ENCODE peak calls at places on chromosomes 3 and 15, in four cellular contexts. I is kidney, U is colonic mucosa, Z is GM12865. W is an unnamed sample.

GRCh38 chr15:48632651-48633050 is 12.9 kb downstream of the FBN1 start:
- DNase-seq in I (no peak), Z (no peak), U (no peak), W (no peak)

GRCh38 chr15:99873451-99873850 is 140.2 kb upstream of the LYSMD4 start:
- DNase-seq in Z (no peak), U (no peak), I (no peak), W (no peak)

GRCh38 chr3:149414557-149415231 is 37.2 kb upstream of the TM4SF1 start:
- DNase-seq in U (no peak), Z (no peak), I (no peak), W (no peak)

GRCh38 chr3:172824229-172824628 is 73.7 kb downstream of the ECT2 start:
- DNase-seq in U (no peak), I (no peak), Z (no peak), W (no peak)

GRCh38 chr15:76514292-76514691 is 177.7 kb downstream of the ISL2 start:
- DNase-seq in Z (no peak), I (no peak), U (no peak), W (no peak)

GRCh38 chr3:123765475-123766166 is 118.5 kb downstream of the MYLK start:
- DNase-seq in Z (no peak), U (peak), I (no peak), W (no peak)

GRCh38 chr3:15757824-15758223 is 40.0 kb downstream of the ANKRD28 start:
- DNase-seq in I (no peak), Z (no peak), U (no peak), W (no peak)

GRCh38 chr15:61381501-61381900 is 152.4 kb upstream of the RORA start:
- DNase-seq in U (no peak), Z (no peak), I (no peak), W (no peak)

GRCh38 chr3:155031191-155031590 is 48.9 kb upstream of the MME start:
- DNase-seq in Z (no peak), U (no peak), I (no peak), W (no peak)

GRCh38 chr3:13541691-13542090 is 7.2 kb upstream of the FBLN2 start:
- DNase-seq in U (no peak), I (no peak), Z (no peak), W (no peak)

GRCh38 chr3:8937064-8938020 is 25.9 kb downstream of the RAD18 start:
- DNase-seq in Z (no peak), I (no peak), U (no peak), W (no peak)

GRCh38 chr3:32304510-32304909 is 66.0 kb downstream of the CMTM8 start:
- DNase-seq in I (no peak), U (no peak), Z (no peak), W (no peak)

GRCh38 chr3:119812491-119813058 is 30.7 kb downstream of the NR1I2 start:
- DNase-seq in U (no peak), Z (no peak), I (no peak), W (no peak)

GRCh38 chr15:70271422-70272088 is 173.8 kb upstream of the TLE3 start:
- DNase-seq in I (no peak), Z (no peak), U (no peak), W (no peak)

GRCh38 chr3:10357592-10358308 is 36.8 kb upstream of the SEC13 start:
- DNase-seq in I (no peak), U (no peak), Z (peak), W (no peak)

GRCh38 chr15:79059081-79059572 is 31.5 kb downstream of the RASGRF1 start:
- DNase-seq in U (no peak), I (no peak), Z (no peak), W (no peak)

GRCh38 chr15:69631978-69632377 is 179.4 kb downstream of the RPLP1 start:
- DNase-seq in U (no peak), I (no peak), Z (no peak), W (no peak)

GRCh38 chr3:149744630-149745029 is 7.7 kb downstream of the COMMD2 start:
- DNase-seq in Z (no peak), I (no peak), U (no peak), W (no peak)

GRCh38 chr3:88795502-88795901 is 311.9 kb upstream of the EPHA3 start:
- DNase-seq in I (no peak), Z (no peak), U (no peak), W (no peak)

GRCh38 chr15:68375191-68375631 is 56.8 kb downstream of the ITGA11 start:
- DNase-seq in Z (no peak), U (no peak), I (peak), W (no peak)

GRCh38 chr3:139491966-139492365 is 15.7 kb upstream of the RBP2 start:
- DNase-seq in U (no peak), I (no peak), Z (no peak), W (no peak)

GRCh38 chr3:65436580-65436979 is 602.1 kb downstream of the MAGI1 start:
- DNase-seq in I (no peak), Z (peak), U (no peak), W (no peak)

GRCh38 chr3:8421267-8421666 is 80.4 kb upstream of the LMCD1 start:
- DNase-seq in U (no peak), I (no peak), Z (no peak), W (no peak)

GRCh38 chr3:49718419-49719213 is 868 bp downstream of the AMIGO3 start:
- DNase-seq in U (no peak), Z (no peak), I (peak), W (no peak)

GRCh38 chr3:38059597-38059996 is 20.6 kb downstream of the DLEC1 start:
- DNase-seq in U (no peak), I (no peak), Z (no peak), W (no peak)

GRCh38 chr3:24185738-24186384 is 240.8 kb downstream of the NR1D2 start:
- DNase-seq in U (peak), Z (peak), I (no peak), W (peak)

GRCh38 chr3:167198949-167199348 is 181.1 kb downstream of the ZBBX start:
- DNase-seq in Z (peak), U (no peak), I (no peak), W (no peak)

GRCh38 chr3:74630602-74631001 is 16.1 kb upstream of the CNTN3 start:
- DNase-seq in I (no peak), Z (no peak), U (no peak), W (no peak)

GRCh38 chr3:16513141-16514020 is at the start of gene RFTN1:
- DNase-seq in Z (peak), U (peak), I (peak), W (no peak)

GRCh38 chr3:57911588-57911987 is 96.6 kb upstream of the FLNB start:
- DNase-seq in Z (no peak), I (no peak), U (no peak), W (no peak)

GRCh38 chr3:53046171-53047170 is 598 bp upstream of the SFMBT1 start:
- DNase-seq in U (peak), Z (peak), I (peak), W (no peak)
- TF ChIP-seq CTCF in U (no peak), Z (peak), I (no peak), W (peak)

GRCh38 chr15:60001642-60002527 is 2.2 kb upstream of the FOXB1 start:
- DNase-seq in Z (no peak), I (no peak), U (no peak), W (no peak)

GRCh38 chr15:60004846-60005351 is 788 bp downstream of the FOXB1 start:
- DNase-seq in Z (no peak), U (no peak), I (peak), W (no peak)

GRCh38 chr15:60004019-60004845 is at the start of gene FOXB1:
- DNase-seq in Z (no peak), I (no peak), U (no peak), W (no peak)

GRCh38 chr15:60002528-60003218 is 1.4 kb upstream of the FOXB1 start:
- DNase-seq in Z (no peak), U (no peak), I (no peak), W (no peak)

DNA sequence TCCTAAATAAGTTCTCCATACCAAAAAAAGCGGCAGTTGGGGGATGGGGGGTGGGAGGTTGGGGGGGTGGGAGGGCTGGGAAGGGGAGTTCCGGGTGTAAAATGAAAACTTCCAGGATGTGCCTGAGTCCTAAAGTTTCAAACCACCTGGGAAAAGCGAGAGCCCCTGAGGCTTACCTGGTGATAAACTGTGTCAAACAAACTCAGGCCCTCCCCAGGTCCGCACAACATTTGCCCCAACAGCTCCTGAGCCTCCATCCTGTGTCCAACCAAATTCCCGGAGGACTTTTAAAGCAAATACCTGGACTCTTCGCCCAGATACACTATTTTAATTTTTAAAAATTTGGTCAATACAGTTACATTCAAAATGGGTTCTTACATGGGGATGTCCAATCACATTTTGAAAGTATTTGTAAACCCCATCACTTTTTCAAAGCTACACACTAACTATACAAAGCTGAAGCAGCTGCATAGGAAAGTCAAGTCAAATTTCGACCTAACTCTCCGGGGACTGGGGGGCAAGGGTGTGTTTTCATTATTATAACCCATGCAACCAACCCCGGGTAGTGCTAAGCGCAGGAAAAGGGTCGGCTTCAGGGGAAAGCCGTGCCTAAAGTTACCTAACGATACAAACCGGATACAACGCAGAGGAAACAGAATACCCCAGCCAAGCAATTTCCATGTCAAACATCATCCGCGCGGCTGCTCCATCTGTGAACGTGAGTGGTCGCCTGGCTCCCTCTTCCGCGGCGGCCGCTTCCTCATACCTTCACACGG is 680 bp upstream of the FOXB1 start:
- DNase-seq in Z (no peak), U (no peak), I (no peak), W (no peak)
- H3K4me3 ChIP-seq in Z (no peak), U (no peak), I (no peak), W (no peak)

DNA sequence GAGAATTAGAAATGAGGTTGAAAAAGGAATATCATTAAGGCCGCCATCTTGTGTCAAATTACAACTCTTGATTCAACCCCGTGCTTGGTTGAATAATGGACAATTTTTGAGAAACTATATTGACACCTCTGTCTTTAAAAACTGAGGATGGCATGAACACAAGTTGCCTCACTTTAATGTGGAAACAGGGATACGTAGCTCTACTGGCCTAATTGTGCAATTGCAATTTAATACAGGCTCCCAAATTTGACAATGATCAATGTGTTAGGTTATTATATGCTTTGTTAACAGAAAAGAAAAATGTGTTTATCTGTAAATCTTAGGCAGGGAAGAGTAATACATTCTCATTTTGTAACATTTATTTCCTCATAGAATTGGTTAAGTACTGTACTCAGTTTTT is 77.1 kb upstream of the MCTP2 start:
- DNase-seq in I (no peak), U (no peak), Z (no peak), W (no peak)
- TF ChIP-seq CTCF in I (no peak), U (no peak), Z (no peak), W (peak)

DNA sequence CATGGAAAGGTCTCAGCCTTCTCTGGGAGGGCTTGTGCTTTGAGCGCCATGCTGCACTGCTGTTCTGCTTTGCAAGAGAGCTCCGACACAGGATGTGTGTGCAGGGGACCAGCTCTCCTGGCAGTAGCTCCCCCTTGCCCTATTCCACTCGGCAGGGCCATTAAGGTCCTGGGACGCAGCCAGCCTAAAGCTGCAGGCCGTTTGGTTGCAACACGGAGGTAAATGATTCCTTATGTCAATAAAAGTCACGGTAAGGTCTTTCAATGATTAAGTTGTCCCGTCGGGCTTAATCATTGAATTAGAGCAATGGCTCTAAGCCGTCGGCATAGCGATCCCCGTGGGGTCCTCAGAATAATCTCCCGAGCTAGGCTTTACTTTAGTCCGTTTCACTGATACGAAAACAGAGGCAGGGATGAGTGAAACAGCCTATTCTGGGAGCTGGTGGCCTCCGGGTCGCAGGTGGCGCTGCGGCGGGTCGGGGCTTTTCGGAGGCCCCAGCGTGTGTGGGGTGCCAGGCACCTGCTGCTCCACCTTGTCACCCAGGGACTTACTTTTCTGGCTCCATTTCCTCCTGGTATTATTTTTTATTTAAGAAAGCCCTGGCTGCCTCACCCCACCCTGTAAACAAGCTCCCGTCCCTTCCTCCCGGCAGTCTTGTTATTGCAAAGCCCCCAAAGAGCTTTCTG is 525.2 kb downstream of the OCA2 start:
- DNase-seq in U (no peak), I (no peak), Z (no peak), W (no peak)
- H3K4me3 ChIP-seq in U (no peak), I (no peak), Z (no peak), W (no peak)

DNA sequence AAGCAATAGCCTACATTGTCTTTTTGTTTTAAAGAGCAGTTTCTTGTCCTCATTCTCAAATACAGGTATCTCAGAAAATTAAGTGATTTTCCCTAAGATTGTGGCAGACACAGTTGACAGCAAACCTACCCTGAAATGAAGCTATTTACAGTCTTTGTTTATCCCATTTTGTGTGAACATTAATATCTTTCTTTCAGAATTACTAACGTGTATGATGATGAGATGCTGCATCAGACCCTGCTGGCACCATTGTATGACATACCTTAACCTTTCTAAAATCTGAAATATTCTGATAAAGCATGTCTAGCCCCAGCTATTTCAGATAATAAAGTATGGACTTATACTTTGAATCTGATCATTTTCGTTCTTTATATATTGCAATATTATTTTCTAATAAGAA is 185.9 kb downstream of the RSRC1 start:
- DNase-seq in Z (no peak), U (no peak), I (no peak), W (no peak)
- TF ChIP-seq CTCF in Z (no peak), U (no peak), I (no peak), W (no peak)

GRCh38 chr3:71658131-71658530 is 67.1 kb downstream of the EIF4E3 start:
- DNase-seq in U (peak), Z (no peak), I (peak), W (no peak)
- H3K4me3 ChIP-seq in U (no peak), Z (no peak), I (no peak), W (no peak)

GRCh38 chr3:145864336-145864735 is 296.6 kb downstream of the PLOD2 start:
- DNase-seq in I (no peak), Z (no peak), U (no peak), W (no peak)

GRCh38 chr3:145865329-145865904 is 295.6 kb downstream of the PLOD2 start:
- DNase-seq in U (no peak), I (no peak), Z (no peak), W (no peak)

DNA sequence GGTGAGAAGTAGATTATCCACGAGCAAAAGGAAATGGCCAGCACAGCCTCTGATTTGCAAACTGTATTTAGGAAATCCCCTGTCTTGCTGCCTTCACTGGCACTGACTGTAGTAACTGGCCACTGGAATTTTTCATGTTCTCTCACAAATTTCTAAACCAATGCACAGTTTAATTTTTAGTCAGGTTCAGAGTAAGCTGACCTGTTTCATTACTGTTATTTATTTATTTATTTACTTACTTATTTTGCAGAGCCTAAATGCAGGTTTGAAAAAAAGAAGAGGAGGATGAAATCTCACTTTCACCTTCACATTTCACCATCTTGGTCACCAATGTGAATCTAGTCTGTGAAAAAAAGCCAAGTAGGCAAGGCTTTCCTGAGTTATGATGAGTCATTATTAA is 291.0 kb downstream of the PLOD2 start:
- DNase-seq in I (no peak), Z (peak), U (no peak), W (no peak)
- TF ChIP-seq CTCF in I (no peak), Z (no peak), U (no peak), W (no peak)

GRCh38 chr15:39979606-39980005 is 45.7 kb downstream of the EIF2AK4 start:
- DNase-seq in Z (no peak), U (no peak), I (no peak), W (no peak)

GRCh38 chr15:39974656-39975230 is 40.8 kb downstream of the EIF2AK4 start:
- DNase-seq in U (no peak), Z (no peak), I (no peak), W (no peak)

DNA sequence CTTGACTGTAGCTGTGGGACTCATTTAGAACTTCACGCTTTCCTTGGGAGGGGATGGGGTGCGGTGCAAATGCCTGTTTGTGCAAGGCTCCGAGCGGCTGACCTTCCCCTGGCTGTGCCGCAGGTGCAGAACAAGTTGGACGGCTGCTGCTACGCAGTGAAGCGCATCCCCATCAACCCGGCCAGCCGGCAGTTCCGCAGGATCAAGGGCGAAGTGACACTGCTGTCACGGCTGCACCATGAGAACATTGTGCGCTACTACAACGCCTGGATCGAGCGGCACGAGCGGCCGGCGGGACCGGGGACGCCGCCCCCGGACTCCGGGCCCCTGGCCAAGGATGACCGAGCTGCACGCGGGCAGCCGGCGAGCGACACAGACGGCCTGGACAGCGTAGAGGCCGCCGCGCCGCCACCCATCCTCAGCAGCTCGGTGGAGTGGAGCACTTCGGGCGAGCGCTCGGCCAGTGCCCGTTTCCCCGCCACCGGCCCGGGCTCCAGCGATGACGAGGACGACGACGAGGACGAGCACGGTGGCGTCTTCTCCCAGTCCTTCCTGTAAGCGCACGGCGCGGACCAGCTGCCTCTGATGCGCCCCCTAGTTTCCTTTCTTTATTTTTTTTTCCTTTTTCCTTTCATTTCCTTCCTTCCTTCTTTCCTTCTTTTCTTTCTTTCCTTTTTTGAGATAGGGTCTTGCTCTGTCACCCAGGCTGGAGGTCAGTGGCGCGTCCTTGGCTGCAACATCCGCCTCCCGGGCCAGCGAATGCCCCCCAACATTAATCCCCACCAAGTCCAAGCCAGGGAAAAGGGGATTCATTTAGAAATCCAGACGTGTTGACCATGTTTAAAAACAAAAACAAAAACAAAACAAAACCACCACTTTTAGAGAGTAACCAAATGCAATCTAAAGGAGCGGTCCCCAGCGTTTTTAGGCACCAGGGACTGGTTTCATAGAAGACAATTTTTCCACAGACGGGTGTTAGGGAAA is 42.7 kb downstream of the EIF2AK4 start:
- DNase-seq in U (peak), I (peak), Z (no peak), W (no peak)
- H3K4me3 ChIP-seq in U (peak), I (peak), Z (no peak), W (no peak)

W was measured in GM12864.